ENCODE peak calls at places on chromosomes 6 and 20, in six cellular contexts. One of them, this sample, is unnamed.

GRCh38 chr6:35014786-35015185 is 125.7 kb downstream of the ANKS1A start:
- DNase-seq in tibial nerve: no peak
- DNase-seq in HFF-Myc: no peak
- DNase-seq in HL-60: peak
- DNase-seq in neural crest cell: no peak
- DNase-seq in IMR-90: peak
- DNase-seq in this sample: no peak

GRCh38 chr6:75418233-75418632 is 75.4 kb downstream of the FILIP1 start:
- DNase-seq in neural crest cell: no peak
- DNase-seq in IMR-90: no peak
- DNase-seq in tibial nerve: no peak
- DNase-seq in HFF-Myc: no peak
- DNase-seq in HL-60: no peak
- DNase-seq in this sample: no peak

GRCh38 chr6:155327326-155328073 is 13.2 kb upstream of the TFB1M start:
- DNase-seq in HFF-Myc: peak
- DNase-seq in tibial nerve: no peak
- DNase-seq in neural crest cell: peak
- DNase-seq in IMR-90: peak
- DNase-seq in HL-60: peak
- DNase-seq in this sample: peak

GRCh38 chr6:77124604-77125003 is 338.7 kb downstream of the HTR1B start:
- DNase-seq in neural crest cell: no peak
- DNase-seq in IMR-90: peak
- DNase-seq in tibial nerve: no peak
- DNase-seq in HFF-Myc: no peak
- DNase-seq in HL-60: no peak
- DNase-seq in this sample: no peak

GRCh38 chr6:5389086-5389745 is 127.9 kb downstream of the FARS2 start:
- DNase-seq in IMR-90: no peak
- DNase-seq in HFF-Myc: no peak
- DNase-seq in HL-60: no peak
- DNase-seq in neural crest cell: no peak
- DNase-seq in tibial nerve: no peak
- DNase-seq in this sample: no peak

GRCh38 chr6:3162565-3163247 is 5.4 kb upstream of the TUBB2A start:
- DNase-seq in HFF-Myc: no peak
- DNase-seq in IMR-90: peak
- DNase-seq in HL-60: peak
- DNase-seq in neural crest cell: peak
- DNase-seq in tibial nerve: peak
- DNase-seq in this sample: peak

GRCh38 chr6:16669227-16669626 is 92.0 kb downstream of the ATXN1 start:
- DNase-seq in neural crest cell: no peak
- DNase-seq in tibial nerve: no peak
- DNase-seq in HL-60: no peak
- DNase-seq in IMR-90: peak
- DNase-seq in HFF-Myc: peak
- DNase-seq in this sample: no peak

GRCh38 chr6:7073082-7073783 is 34.5 kb upstream of the RREB1 start:
- DNase-seq in neural crest cell: no peak
- DNase-seq in HL-60: no peak
- DNase-seq in tibial nerve: no peak
- DNase-seq in HFF-Myc: no peak
- DNase-seq in IMR-90: no peak
- DNase-seq in this sample: no peak

GRCh38 chr6:125014157-125014957 is 52.1 kb downstream of the RNF217 start:
- DNase-seq in HFF-Myc: no peak
- DNase-seq in neural crest cell: no peak
- DNase-seq in HL-60: no peak
- DNase-seq in tibial nerve: no peak
- DNase-seq in IMR-90: peak
- DNase-seq in this sample: no peak

GRCh38 chr20:3922223-3922982 is 33.2 kb downstream of the PANK2 start:
- DNase-seq in HFF-Myc: no peak
- DNase-seq in tibial nerve: no peak
- DNase-seq in neural crest cell: no peak
- DNase-seq in IMR-90: no peak
- DNase-seq in HL-60: no peak
- DNase-seq in this sample: no peak

GRCh38 chr6:74128536-74128935 is 432.5 kb downstream of the CD109 start:
- DNase-seq in HFF-Myc: no peak
- DNase-seq in HL-60: no peak
- DNase-seq in tibial nerve: no peak
- DNase-seq in neural crest cell: no peak
- DNase-seq in IMR-90: peak
- DNase-seq in this sample: no peak

GRCh38 chr20:24684954-24685691 is 215.7 kb downstream of the SYNDIG1 start:
- DNase-seq in IMR-90: no peak
- DNase-seq in HFF-Myc: no peak
- DNase-seq in tibial nerve: no peak
- DNase-seq in HL-60: no peak
- DNase-seq in neural crest cell: no peak
- DNase-seq in this sample: no peak

GRCh38 chr6:48714286-48715049 is 603.5 kb upstream of the PTCHD4 start:
- DNase-seq in HFF-Myc: no peak
- DNase-seq in IMR-90: no peak
- DNase-seq in neural crest cell: no peak
- DNase-seq in tibial nerve: no peak
- DNase-seq in HL-60: no peak
- DNase-seq in this sample: no peak

GRCh38 chr6:134345780-134346179 is 27.9 kb upstream of the SGK1 start:
- DNase-seq in tibial nerve: peak
- DNase-seq in IMR-90: no peak
- DNase-seq in HL-60: no peak
- DNase-seq in HFF-Myc: no peak
- DNase-seq in neural crest cell: no peak
- DNase-seq in this sample: peak

GRCh38 chr6:91926827-91927226 is 1340.0 kb upstream of the MAP3K7 start:
- DNase-seq in tibial nerve: no peak
- DNase-seq in HL-60: no peak
- DNase-seq in neural crest cell: no peak
- DNase-seq in IMR-90: no peak
- DNase-seq in HFF-Myc: no peak
- DNase-seq in this sample: no peak

GRCh38 chr6:123462141-123462540 is 174.6 kb downstream of the TRDN start:
- DNase-seq in IMR-90: no peak
- DNase-seq in HFF-Myc: no peak
- DNase-seq in tibial nerve: no peak
- DNase-seq in neural crest cell: no peak
- DNase-seq in HL-60: no peak
- DNase-seq in this sample: no peak

GRCh38 chr20:2652724-2653510 is 485 bp downstream of the NOP56 start:
- DNase-seq in neural crest cell: peak
- DNase-seq in tibial nerve: no peak
- DNase-seq in HFF-Myc: no peak
- DNase-seq in HL-60: no peak
- DNase-seq in IMR-90: no peak
- DNase-seq in this sample: peak

GRCh38 chr6:7463785-7464184 is 74.2 kb downstream of the RIOK1 start:
- DNase-seq in tibial nerve: no peak
- DNase-seq in HL-60: no peak
- DNase-seq in neural crest cell: no peak
- DNase-seq in IMR-90: peak
- DNase-seq in HFF-Myc: peak
- DNase-seq in this sample: no peak

GRCh38 chr6:148533309-148534107 is 190.9 kb downstream of the SASH1 start:
- DNase-seq in IMR-90: no peak
- DNase-seq in HFF-Myc: no peak
- DNase-seq in HL-60: no peak
- DNase-seq in tibial nerve: no peak
- DNase-seq in neural crest cell: no peak
- DNase-seq in this sample: no peak

GRCh38 chr20:36307412-36308317 is 1.5 kb downstream of the DLGAP4 start:
- DNase-seq in HL-60: no peak
- DNase-seq in HFF-Myc: no peak
- DNase-seq in neural crest cell: no peak
- DNase-seq in tibial nerve: no peak
- DNase-seq in IMR-90: no peak
- DNase-seq in this sample: no peak

GRCh38 chr20:46199198-46199597 is 81.1 kb downstream of the CD40 start:
- DNase-seq in HL-60: no peak
- DNase-seq in tibial nerve: no peak
- DNase-seq in HFF-Myc: no peak
- DNase-seq in IMR-90: no peak
- DNase-seq in neural crest cell: no peak
- DNase-seq in this sample: no peak

GRCh38 chr20:8082025-8082424 is 50.0 kb upstream of the PLCB1 start:
- DNase-seq in HFF-Myc: no peak
- DNase-seq in HL-60: no peak
- DNase-seq in IMR-90: no peak
- DNase-seq in neural crest cell: no peak
- DNase-seq in tibial nerve: no peak
- DNase-seq in this sample: no peak
- TF ChIP-seq CTCF in HFF-Myc: peak
- TF ChIP-seq CTCF in HL-60: peak
- TF ChIP-seq CTCF in IMR-90: peak
- TF ChIP-seq CTCF in neural crest cell: peak
- TF ChIP-seq CTCF in tibial nerve: peak
- TF ChIP-seq CTCF in this sample: peak

DNA sequence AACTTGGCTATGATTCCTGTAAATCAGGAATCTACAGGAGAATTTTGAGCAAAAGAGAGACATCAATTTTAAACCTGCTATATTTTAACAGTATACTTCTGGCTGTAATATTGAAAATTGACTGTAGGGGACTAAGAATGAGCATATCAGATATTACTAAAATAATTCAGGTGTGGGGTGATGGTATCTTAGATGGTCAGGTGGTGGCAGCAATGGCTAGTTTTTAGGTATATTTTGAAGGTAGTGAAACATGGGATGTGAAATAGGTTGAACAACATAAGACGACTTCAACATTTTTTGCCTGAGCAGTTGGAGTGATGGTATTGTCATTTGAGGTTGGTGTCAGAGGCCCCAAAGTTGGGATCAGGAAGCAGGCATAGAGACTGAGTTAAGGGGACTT is 32.1 kb downstream of the FAM83B start:
- DNase-seq in tibial nerve: no peak
- DNase-seq in HFF-Myc: no peak
- DNase-seq in neural crest cell: no peak
- DNase-seq in HL-60: no peak
- DNase-seq in IMR-90: peak
- DNase-seq in this sample: no peak
- TF ChIP-seq CTCF in tibial nerve: no peak
- TF ChIP-seq CTCF in HFF-Myc: no peak
- TF ChIP-seq CTCF in neural crest cell: no peak
- TF ChIP-seq CTCF in HL-60: no peak
- TF ChIP-seq CTCF in IMR-90: peak
- TF ChIP-seq CTCF in this sample: no peak

GRCh38 chr20:19071902-19072498 is 140.4 kb upstream of the SLC24A3 start:
- DNase-seq in tibial nerve: no peak
- DNase-seq in IMR-90: no peak
- DNase-seq in HFF-Myc: no peak
- DNase-seq in HL-60: no peak
- DNase-seq in neural crest cell: no peak
- DNase-seq in this sample: no peak

GRCh38 chr20:19074828-19075516 is 137.5 kb upstream of the SLC24A3 start:
- DNase-seq in IMR-90: no peak
- DNase-seq in tibial nerve: no peak
- DNase-seq in HL-60: peak
- DNase-seq in neural crest cell: no peak
- DNase-seq in HFF-Myc: no peak
- DNase-seq in this sample: no peak

GRCh38 chr20:19072988-19073387 is 139.5 kb upstream of the SLC24A3 start:
- DNase-seq in neural crest cell: no peak
- DNase-seq in HL-60: no peak
- DNase-seq in tibial nerve: no peak
- DNase-seq in IMR-90: no peak
- DNase-seq in HFF-Myc: no peak
- DNase-seq in this sample: no peak

GRCh38 chr20:19071442-19071717 is 141.1 kb upstream of the SLC24A3 start:
- DNase-seq in tibial nerve: no peak
- DNase-seq in HL-60: no peak
- DNase-seq in neural crest cell: no peak
- DNase-seq in HFF-Myc: no peak
- DNase-seq in IMR-90: no peak
- DNase-seq in this sample: no peak

DNA sequence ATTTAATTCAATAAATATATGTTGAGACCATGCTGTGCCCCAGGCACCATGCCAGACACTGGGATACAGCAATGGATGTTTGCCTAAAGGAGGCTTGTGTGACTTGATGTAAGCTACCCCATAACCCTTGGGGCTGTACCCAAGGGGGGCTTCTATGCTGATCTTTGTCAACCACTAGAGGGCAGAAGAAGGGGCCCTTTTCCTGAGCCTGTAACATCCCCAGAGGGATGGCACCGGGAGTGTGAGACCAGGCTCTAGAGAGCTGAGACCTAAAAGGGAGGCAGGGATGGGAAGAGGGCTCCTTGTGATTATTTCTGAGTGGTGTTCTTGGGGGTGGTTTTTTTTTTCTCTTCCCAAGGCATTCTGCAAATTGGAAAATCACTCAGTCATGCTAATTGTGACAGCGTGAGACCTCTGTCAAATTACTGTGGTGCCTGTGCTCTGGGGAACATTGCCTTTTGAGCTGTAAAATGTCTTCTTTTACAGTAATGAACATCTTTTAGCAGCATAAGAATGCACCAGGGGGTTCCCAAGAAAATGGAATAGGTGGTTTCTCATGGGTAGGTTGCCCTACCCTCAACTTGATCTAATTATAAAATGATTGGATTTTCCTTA is 138.8 kb upstream of the SLC24A3 start:
- DNase-seq in neural crest cell: peak
- DNase-seq in HL-60: no peak
- DNase-seq in IMR-90: no peak
- DNase-seq in HFF-Myc: no peak
- DNase-seq in tibial nerve: no peak
- DNase-seq in this sample: no peak
- TF ChIP-seq CTCF in neural crest cell: peak
- TF ChIP-seq CTCF in HL-60: no peak
- TF ChIP-seq CTCF in IMR-90: no peak
- TF ChIP-seq CTCF in HFF-Myc: no peak
- TF ChIP-seq CTCF in tibial nerve: no peak
- TF ChIP-seq CTCF in this sample: peak

DNA sequence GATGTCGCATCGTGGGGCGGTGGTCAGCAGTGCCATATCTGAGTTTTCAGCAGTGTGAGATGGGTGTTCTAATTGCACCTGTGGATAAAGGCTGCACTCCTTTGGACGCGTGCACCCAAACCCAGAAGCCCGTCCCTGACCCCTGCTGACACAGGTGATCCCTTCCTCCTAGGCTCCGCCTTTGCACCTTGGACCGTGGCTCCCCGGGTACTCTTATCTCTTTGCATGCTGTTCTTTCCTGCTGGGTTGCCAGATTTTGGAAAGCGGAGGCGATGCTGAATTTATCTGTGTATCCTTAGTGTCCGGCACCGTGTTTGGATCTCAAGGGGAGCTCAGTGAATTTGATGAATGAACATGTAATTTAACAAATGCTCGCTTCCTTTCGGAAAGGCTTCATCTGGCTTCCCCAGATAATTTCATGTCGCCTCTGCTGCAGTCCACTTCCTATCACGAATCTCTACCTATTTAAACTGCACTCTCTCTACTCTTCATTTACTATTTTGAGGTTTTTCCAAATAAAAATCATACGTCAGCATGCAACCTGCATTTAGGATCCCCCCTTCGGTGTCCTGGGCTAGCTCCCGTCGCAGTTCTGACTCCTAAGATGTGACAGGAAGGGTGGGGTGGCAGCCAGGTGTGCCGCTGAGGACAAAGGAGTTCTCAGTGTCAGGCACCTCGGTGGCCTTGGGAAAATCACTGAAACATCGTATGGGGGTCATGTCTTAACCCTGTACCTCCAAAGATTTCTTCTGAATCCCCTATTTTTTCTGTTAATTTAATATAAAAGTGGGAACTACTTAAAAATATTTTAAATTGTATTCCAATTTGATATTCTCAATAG is 753 bp upstream of the PERP start:
- DNase-seq in neural crest cell: no peak
- DNase-seq in HL-60: no peak
- DNase-seq in IMR-90: no peak
- DNase-seq in tibial nerve: no peak
- DNase-seq in HFF-Myc: no peak
- DNase-seq in this sample: peak
- TF ChIP-seq CTCF in neural crest cell: no peak
- TF ChIP-seq CTCF in HL-60: no peak
- TF ChIP-seq CTCF in IMR-90: no peak
- TF ChIP-seq CTCF in tibial nerve: no peak
- TF ChIP-seq CTCF in HFF-Myc: no peak
- TF ChIP-seq CTCF in this sample: no peak

This sample was measured in heart right ventricle.